ENCODE peak calls at places on chromosome 6, in five cellular contexts. Z is astrocyte of the cerebellum, T is colonic mucosa, L is lower lobe of right lung, K is tibial artery. D is an unnamed sample.

GRCh38 chr6:153231048-153231635 is 100.1 kb upstream of the RGS17 start:
- DNase-seq in Z (peak; percentile 28), T (peak; percentile 61), L (peak; percentile 54), K (no peak), D (no peak)

GRCh38 chr6:11423072-11423471 is 114.5 kb upstream of the TMEM170B start:
- DNase-seq in Z (no peak), T (no peak), L (no peak), K (no peak), D (no peak)

GRCh38 chr6:105102186-105102585 is 77.6 kb downstream of the POPDC3 start:
- DNase-seq in Z (no peak), T (no peak), L (no peak), K (no peak), D (no peak)

GRCh38 chr6:11919771-11920440 is 92.2 kb upstream of the HIVEP1 start:
- DNase-seq in Z (no peak), T (no peak), L (no peak), K (no peak), D (no peak)

GRCh38 chr6:42720739-42721138 is 1.7 kb downstream of the PRPH2 start:
- DNase-seq in Z (no peak), T (no peak), L (no peak), K (no peak), D (no peak)

GRCh38 chr6:167100241-167100674 is 22.6 kb upstream of the CCR6 start:
- DNase-seq in Z (no peak), T (no peak), L (no peak), K (no peak), D (no peak)

GRCh38 chr6:92777146-92777740 is 642.1 kb downstream of the EPHA7 start:
- DNase-seq in Z (peak; percentile 31), T (no peak), L (no peak), K (no peak), D (no peak)

GRCh38 chr6:125957845-125958244 is 1.3 kb downstream of the HINT3 start:
- DNase-seq in Z (no peak), T (peak; percentile 67), L (no peak), K (peak; percentile 38), D (peak; percentile 18)

GRCh38 chr6:123028263-123028662 is 32.2 kb downstream of the CLVS2 start:
- DNase-seq in Z (no peak), T (no peak), L (no peak), K (no peak), D (no peak)

GRCh38 chr6:152391179-152391880 is 245.8 kb downstream of the SYNE1 start:
- DNase-seq in Z (no peak), T (no peak), L (no peak), K (no peak), D (no peak)

GRCh38 chr6:122614303-122614702 is 4.1 kb downstream of the PKIB start:
- DNase-seq in Z (no peak), T (no peak), L (no peak), K (no peak), D (no peak)

GRCh38 chr6:30711758-30712380 is 5.2 kb downstream of the MDC1 start:
- DNase-seq in Z (no peak), T (no peak), L (peak; percentile 17), K (no peak), D (no peak)

GRCh38 chr6:132390017-132390416 is 11.3 kb downstream of the MOXD1 start:
- DNase-seq in Z (no peak), T (no peak), L (no peak), K (no peak), D (no peak)

GRCh38 chr6:165552248-165552736 is 110.7 kb downstream of the PDE10A start:
- DNase-seq in Z (no peak), T (no peak), L (no peak), K (no peak), D (no peak)

GRCh38 chr6:17881085-17881883 is 106.2 kb downstream of the KIF13A start:
- DNase-seq in Z (no peak), T (no peak), L (peak; percentile 85), K (peak; percentile 29), D (no peak)

GRCh38 chr6:137094411-137095008 is 49.7 kb upstream of the IL20RA start:
- DNase-seq in Z (peak; percentile 68), T (peak; percentile 66), L (no peak), K (peak; percentile 74), D (peak; percentile 44)

GRCh38 chr6:113414511-113414910 is 442.6 kb upstream of the MARCKS start:
- DNase-seq in Z (peak; percentile 50), T (peak; percentile 32), L (no peak), K (peak; percentile 33), D (peak; percentile 12)

GRCh38 chr6:120384671-120385070 is 949.6 kb downstream of the TBC1D32 start:
- DNase-seq in Z (peak; percentile 74), T (no peak), L (no peak), K (no peak), D (no peak)

GRCh38 chr6:46422619-46423018 is 68.6 kb downstream of the RCAN2 start:
- DNase-seq in Z (no peak), T (no peak), L (no peak), K (no peak), D (no peak)

GRCh38 chr6:46414398-46414797 is 76.9 kb downstream of the RCAN2 start:
- DNase-seq in Z (no peak), T (no peak), L (no peak), K (no peak), D (no peak)

GRCh38 chr6:46421239-46421638 is 70.0 kb downstream of the RCAN2 start:
- DNase-seq in Z (no peak), T (no peak), L (no peak), K (no peak), D (no peak)

GRCh38 chr6:46421939-46422338 is 69.3 kb downstream of the RCAN2 start:
- DNase-seq in Z (no peak), T (no peak), L (no peak), K (no peak), D (no peak)

GRCh38 chr6:46419576-46420002 is 71.7 kb downstream of the RCAN2 start:
- DNase-seq in Z (peak; percentile 72), T (peak; percentile 72), L (no peak), K (peak; percentile 63), D (peak; percentile 15)
- TF ChIP-seq CTCF in Z (peak; percentile 79), T (peak; percentile 81), L (peak; percentile 84), K (peak; percentile 75), D (peak; percentile 89)

GRCh38 chr6:51318674-51319073 is 500.0 kb downstream of the TFAP2B start:
- DNase-seq in Z (no peak), T (no peak), L (no peak), K (no peak), D (no peak)

GRCh38 chr6:51314965-51315364 is 496.3 kb downstream of the TFAP2B start:
- DNase-seq in Z (no peak), T (no peak), L (no peak), K (no peak), D (no peak)
- H3K4me3 ChIP-seq in Z (no peak overlapping the region), T (no peak overlapping the region), L (no peak overlapping the region), K (no peak overlapping the region), D (no peak overlapping the region)

DNA sequence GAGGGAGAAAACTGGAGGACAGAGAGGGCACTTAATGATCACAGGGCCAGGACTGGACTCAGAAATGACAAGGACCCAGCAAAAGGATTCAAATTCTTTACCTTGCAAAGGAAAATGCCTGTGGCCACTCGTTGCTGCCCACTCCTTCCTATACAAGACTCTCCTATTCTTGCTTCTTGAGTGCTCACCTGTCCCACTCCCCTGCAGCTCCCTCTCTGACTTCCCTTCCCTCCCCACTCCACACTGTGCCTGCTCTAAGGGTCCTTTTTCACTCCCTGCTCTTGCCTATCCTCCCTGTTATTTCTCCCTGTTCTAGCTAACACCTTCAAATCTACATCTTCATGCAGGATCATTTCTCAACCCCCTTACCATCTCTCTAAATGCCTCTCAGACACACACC is 56.1 kb downstream of the UNC5CL start:
- DNase-seq in Z (no peak), T (no peak), L (no peak), K (no peak), D (no peak)
- TF ChIP-seq CTCF in Z (no peak), T (no peak), L (no peak), K (no peak), D (no peak)

GRCh38 chr6:93927731-93928130 is 508.4 kb upstream of the EPHA7 start:
- DNase-seq in Z (no peak), T (peak; percentile 27), L (no peak), K (no peak), D (no peak)
- H3K4me3 ChIP-seq in Z (no peak overlapping the region), T (no peak overlapping the region), L (no peak overlapping the region), K (no peak overlapping the region), D (no peak overlapping the region)

GRCh38 chr6:38039497-38039896 is 220.0 kb downstream of the ZFAND3 start:
- DNase-seq in Z (no peak), T (no peak), L (no peak), K (no peak), D (no peak)

GRCh38 chr6:38030380-38030779 is 210.9 kb downstream of the ZFAND3 start:
- DNase-seq in Z (no peak), T (no peak), L (no peak), K (no peak), D (no peak)

GRCh38 chr6:38033442-38033982 is 214.0 kb downstream of the ZFAND3 start:
- DNase-seq in Z (no peak), T (no peak), L (no peak), K (no peak), D (no peak)

GRCh38 chr6:38035478-38035877 is 216.0 kb downstream of the ZFAND3 start:
- DNase-seq in Z (no peak), T (no peak), L (no peak), K (no peak), D (no peak)

GRCh38 chr6:38034269-38034914 is 214.9 kb downstream of the ZFAND3 start:
- DNase-seq in Z (peak; percentile 57), T (no peak), L (no peak), K (no peak), D (no peak)
- TF ChIP-seq CTCF in Z (peak; percentile 74), T (peak; percentile 40), L (peak; percentile 44), K (peak; percentile 38), D (peak; percentile 75)

GRCh38 chr6:36025260-36025931 is 955 bp upstream of the SLC26A8 start:
- DNase-seq in Z (no peak), T (no peak), L (no peak), K (no peak), D (no peak)
- H3K4me3 ChIP-seq in Z (no peak overlapping the region), T (no peak overlapping the region), L (no peak overlapping the region), K (no peak overlapping the region), D (no peak overlapping the region)

DNA sequence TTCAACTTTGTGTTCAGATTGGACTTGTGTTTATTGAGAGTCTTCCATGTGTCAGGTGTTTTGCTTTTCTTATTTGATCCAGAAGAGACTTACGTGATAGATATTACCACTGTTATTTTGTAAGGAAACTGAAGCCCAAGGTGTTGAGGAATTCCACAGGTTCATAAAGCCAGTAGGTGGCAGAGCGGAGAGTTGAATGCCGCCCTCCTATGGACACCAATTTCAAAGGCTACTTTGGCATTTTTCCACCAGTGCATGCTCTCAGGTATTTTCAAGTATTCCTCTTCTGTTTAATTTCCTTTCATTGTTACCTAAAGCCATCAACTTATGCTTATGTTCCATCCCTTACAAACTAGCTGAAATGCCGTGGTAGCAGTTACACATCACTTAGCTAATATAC is 14.0 kb upstream of the COL10A1 start:
- DNase-seq in Z (no peak), T (no peak), L (no peak), K (no peak), D (no peak)
- TF ChIP-seq CTCF in Z (no peak), T (no peak), L (peak; percentile 24), K (no peak), D (peak; percentile 35)

D was measured in epithelial cell of proximal tubule.